ENCODE peak calls at places on chromosomes 6 and 20, in ten cellular contexts. C, N, Q, Y, M, D, K, V, P and L are unnamed samples.

GRCh38 chr20:59149678-59150504 is 13.7 kb upstream of the ZNF831 start:
- DNase-seq in C (no peak), N (no peak), Q (no peak), Y (no peak), M (no peak), D (no peak), K (no peak), V (no peak), P (no peak), L (no peak)

GRCh38 chr6:52162940-52163908 is 23.0 kb upstream of the IL17A start:
- DNase-seq in C (no peak), N (peak), Q (peak), Y (peak), M (no peak), D (peak), K (peak), V (no peak), P (no peak), L (peak)

GRCh38 chr6:71388068-71388744 is 99.6 kb downstream of the OGFRL1 start:
- DNase-seq in C (no peak), N (no peak), Q (no peak), Y (no peak), M (no peak), D (no peak), K (no peak), V (no peak), P (no peak), L (no peak)

GRCh38 chr6:136526196-136526930 is 23.9 kb downstream of the MAP7 start:
- DNase-seq in C (no peak), N (peak), Q (peak), Y (peak), M (peak), D (no peak), K (peak), V (no peak), P (peak), L (peak)

GRCh38 chr6:130671119-130672104 is 155.8 kb upstream of the SMLR1 start:
- DNase-seq in C (no peak), N (no peak), Q (peak), Y (no peak), M (no peak), D (no peak), K (no peak), V (no peak), P (no peak), L (no peak)

GRCh38 chr6:159045826-159046225 is 1.0 kb upstream of the TAGAP start:
- DNase-seq in C (no peak), N (no peak), Q (no peak), Y (no peak), M (no peak), D (no peak), K (no peak), V (no peak), P (no peak), L (no peak)

GRCh38 chr6:138719011-138719635 is 54.4 kb upstream of the CCDC28A start:
- DNase-seq in C (no peak), N (no peak), Q (peak), Y (peak), M (no peak), D (no peak), K (no peak), V (no peak), P (no peak), L (no peak)

GRCh38 chr20:10992776-10993175 is 319.0 kb upstream of the JAG1 start:
- DNase-seq in C (no peak), N (no peak), Q (peak), Y (no peak), M (no peak), D (no peak), K (no peak), V (no peak), P (no peak), L (no peak)

GRCh38 chr6:153392156-153392555 is 261.1 kb upstream of the RGS17 start:
- DNase-seq in C (no peak), N (no peak), Q (no peak), Y (no peak), M (no peak), D (no peak), K (no peak), V (no peak), P (no peak), L (no peak)

GRCh38 chr6:129889580-129889979 is 28.5 kb upstream of the TMEM244 start:
- DNase-seq in C (no peak), N (no peak), Q (peak), Y (peak), M (no peak), D (no peak), K (no peak), V (no peak), P (no peak), L (no peak)

GRCh38 chr6:167571550-167571949 is 246.7 kb downstream of the TTLL2 start:
- DNase-seq in C (peak), N (no peak), Q (no peak), Y (no peak), M (no peak), D (no peak), K (no peak), V (no peak), P (no peak), L (no peak)

GRCh38 chr20:44309763-44310663 is 989 bp downstream of the FITM2 start:
- DNase-seq in C (no peak), N (no peak), Q (peak), Y (peak), M (peak), D (no peak), K (no peak), V (no peak), P (no peak), L (peak)

GRCh38 chr20:4544765-4545164 is 176.9 kb upstream of the PRND start:
- DNase-seq in C (no peak), N (no peak), Q (peak), Y (no peak), M (no peak), D (no peak), K (no peak), V (no peak), P (no peak), L (no peak)

GRCh38 chr6:48151142-48151541 is 40.1 kb upstream of the PTCHD4 start:
- DNase-seq in C (no peak), N (no peak), Q (no peak), Y (no peak), M (no peak), D (no peak), K (no peak), V (no peak), P (no peak), L (no peak)

GRCh38 chr6:30883476-30883742 is 910 bp upstream of the DDR1 start:
- DNase-seq in C (no peak), N (no peak), Q (no peak), Y (no peak), M (no peak), D (no peak), K (no peak), V (no peak), P (no peak), L (no peak)

GRCh38 chr20:10492065-10492464 is 57.0 kb downstream of the SLX4IP start:
- DNase-seq in C (no peak), N (no peak), Q (peak), Y (no peak), M (no peak), D (no peak), K (no peak), V (no peak), P (no peak), L (no peak)

GRCh38 chr20:20780127-20780822 is 67.8 kb upstream of the RALGAPA2 start:
- DNase-seq in C (peak), N (peak), Q (no peak), Y (no peak), M (peak), D (no peak), K (no peak), V (peak), P (peak), L (peak)

GRCh38 chr6:44702292-44702691 is 314.8 kb downstream of the CDC5L start:
- DNase-seq in C (no peak), N (no peak), Q (no peak), Y (no peak), M (no peak), D (no peak), K (no peak), V (no peak), P (no peak), L (no peak)

GRCh38 chr6:30508890-30509736 is 19.8 kb downstream of the HLA-E start:
- DNase-seq in C (no peak), N (no peak), Q (peak), Y (peak), M (no peak), D (no peak), K (no peak), V (no peak), P (no peak), L (no peak)

GRCh38 chr20:52150440-52151258 is 40.9 kb downstream of the ZFP64 start:
- DNase-seq in C (no peak), N (peak), Q (peak), Y (peak), M (peak), D (peak), K (peak), V (no peak), P (peak), L (peak)

GRCh38 chr6:15922510-15923307 is 206.2 kb upstream of the MYLIP start:
- DNase-seq in C (no peak), N (peak), Q (no peak), Y (peak), M (no peak), D (no peak), K (no peak), V (no peak), P (no peak), L (no peak)

GRCh38 chr6:54085047-54085446 is 26.2 kb upstream of the MLIP start:
- DNase-seq in C (no peak), N (no peak), Q (no peak), Y (no peak), M (no peak), D (no peak), K (no peak), V (no peak), P (no peak), L (no peak)

GRCh38 chr20:32012159-32012682 is 2.0 kb downstream of the CCM2L start:
- DNase-seq in C (no peak), N (no peak), Q (no peak), Y (no peak), M (no peak), D (no peak), K (no peak), V (no peak), P (no peak), L (no peak)

GRCh38 chr6:33073431-33073871 is at the start of gene HLA-DPA1:
- DNase-seq in C (no peak), N (no peak), Q (peak), Y (no peak), M (no peak), D (peak), K (peak), V (no peak), P (no peak), L (peak)

GRCh38 chr20:49982346-49983122 is at the start of gene SNAI1:
- DNase-seq in C (peak), N (peak), Q (peak), Y (peak), M (peak), D (peak), K (peak), V (peak), P (peak), L (peak)

GRCh38 chr6:24825130-24825630 is 26.5 kb upstream of the ARMH2 start:
- DNase-seq in C (no peak), N (no peak), Q (no peak), Y (no peak), M (peak), D (no peak), K (no peak), V (no peak), P (no peak), L (no peak)

GRCh38 chr6:36028088-36028886 is 679 bp downstream of the MAPK14 start:
- DNase-seq in C (no peak), N (peak), Q (peak), Y (peak), M (peak), D (no peak), K (no peak), V (no peak), P (peak), L (peak)

GRCh38 chr6:82270791-82271392 is 23.3 kb upstream of the IBTK start:
- DNase-seq in C (no peak), N (peak), Q (peak), Y (peak), M (no peak), D (peak), K (peak), V (no peak), P (no peak), L (peak)

GRCh38 chr20:58306421-58307261 is 2.9 kb upstream of the RAB22A start:
- DNase-seq in C (no peak), N (peak), Q (peak), Y (peak), M (peak), D (no peak), K (peak), V (no peak), P (no peak), L (peak)

GRCh38 chr6:138018297-138018696 is 88.9 kb downstream of the PERP start:
- DNase-seq in C (no peak), N (peak), Q (no peak), Y (no peak), M (no peak), D (no peak), K (no peak), V (no peak), P (no peak), L (no peak)

GRCh38 chr6:147586044-147586443 is 77.6 kb downstream of the SAMD5 start:
- DNase-seq in C (no peak), N (no peak), Q (peak), Y (no peak), M (peak), D (no peak), K (no peak), V (no peak), P (peak), L (no peak)

GRCh38 chr6:126516411-126516810 is 176.5 kb downstream of the CENPW start:
- DNase-seq in C (no peak), N (no peak), Q (no peak), Y (no peak), M (no peak), D (no peak), K (no peak), V (no peak), P (no peak), L (no peak)

GRCh38 chr6:33702345-33702977 is 9.0 kb downstream of the UQCC2 start:
- DNase-seq in C (no peak), N (peak), Q (peak), Y (peak), M (peak), D (peak), K (peak), V (peak), P (no peak), L (peak)

GRCh38 chr6:151109361-151109760 is 130.4 kb upstream of the AKAP12 start:
- DNase-seq in C (no peak), N (no peak), Q (peak), Y (no peak), M (no peak), D (no peak), K (no peak), V (no peak), P (no peak), L (no peak)

GRCh38 chr20:56373942-56374341 is 15.2 kb downstream of the FAM210B start:
- DNase-seq in C (no peak), N (peak), Q (peak), Y (peak), M (no peak), D (no peak), K (no peak), V (no peak), P (no peak), L (peak)

GRCh38 chr6:32128751-32129296 is 778 bp upstream of the ATF6B start:
- DNase-seq in C (no peak), N (no peak), Q (no peak), Y (no peak), M (no peak), D (no peak), K (no peak), V (no peak), P (no peak), L (no peak)

GRCh38 chr20:25007491-25008305 is 15.1 kb upstream of the APMAP start:
- DNase-seq in C (peak), N (no peak), Q (no peak), Y (no peak), M (no peak), D (no peak), K (no peak), V (peak), P (no peak), L (no peak)

GRCh38 chr20:21102691-21103311 is 3.4 kb downstream of the LINC00237 start:
- DNase-seq in C (no peak), N (no peak), Q (peak), Y (no peak), M (peak), D (no peak), K (no peak), V (peak), P (no peak), L (peak)

GRCh38 chr6:43670623-43670986 is 17.0 kb downstream of the MRPS18A start:
- DNase-seq in C (no peak), N (no peak), Q (no peak), Y (no peak), M (no peak), D (no peak), K (no peak), V (no peak), P (no peak), L (no peak)
- TF ChIP-seq POLR2A in C (no peak), N (no peak), Q (no peak), Y (no peak), M (no peak), D (no peak), K (no peak), V (no peak), P (no peak), L (no peak)

DNA sequence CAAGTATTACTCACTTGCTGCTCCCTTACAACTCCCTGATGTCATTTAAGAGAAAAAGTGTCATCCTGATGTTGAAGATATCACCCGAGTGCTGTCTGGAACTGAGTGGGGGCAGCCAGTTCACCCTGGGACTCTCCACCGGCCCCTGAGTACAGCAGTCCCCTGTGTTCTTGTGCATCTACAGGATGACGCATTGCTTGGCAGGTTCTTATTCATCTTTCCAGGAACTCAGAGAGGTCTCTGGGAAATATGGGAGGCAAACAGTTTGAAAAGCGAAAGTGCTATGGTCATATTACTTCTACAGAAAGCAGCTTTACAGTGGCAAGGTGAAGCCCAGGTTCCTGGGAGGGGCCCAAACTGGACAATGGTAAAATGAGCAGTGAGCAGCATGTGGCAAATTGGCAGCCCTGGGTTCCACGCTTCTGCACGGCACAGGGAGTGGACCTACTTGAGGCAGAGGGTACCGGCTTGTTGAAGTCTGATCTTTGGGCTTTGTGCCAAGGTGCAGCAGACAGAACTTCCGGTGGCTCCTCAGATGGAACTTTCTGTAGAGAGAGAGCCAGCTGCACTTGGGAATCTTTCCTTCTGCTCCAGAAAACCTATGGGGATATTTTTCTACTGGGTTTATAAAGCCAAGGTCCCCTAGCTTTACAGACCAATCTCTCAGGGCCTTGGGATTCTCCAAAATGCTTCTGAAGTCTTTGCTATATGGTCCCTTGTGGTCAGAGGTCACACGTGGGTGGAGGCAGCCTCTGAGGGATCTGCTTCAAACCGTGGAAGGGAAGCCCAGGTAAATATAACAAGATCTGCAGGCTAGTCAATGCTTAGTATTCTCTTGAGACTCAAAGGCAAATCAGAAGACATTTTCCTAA is 128.3 kb downstream of the MAP3K7 start:
- DNase-seq in C (no peak), N (no peak), Q (no peak), Y (no peak), M (no peak), D (no peak), K (no peak), V (no peak), P (no peak), L (peak)
- TF ChIP-seq POLR2A in C (no peak), N (no peak), Q (no peak), Y (no peak), M (no peak), D (no peak), K (no peak), V (no peak), P (no peak), L (peak)

DNA sequence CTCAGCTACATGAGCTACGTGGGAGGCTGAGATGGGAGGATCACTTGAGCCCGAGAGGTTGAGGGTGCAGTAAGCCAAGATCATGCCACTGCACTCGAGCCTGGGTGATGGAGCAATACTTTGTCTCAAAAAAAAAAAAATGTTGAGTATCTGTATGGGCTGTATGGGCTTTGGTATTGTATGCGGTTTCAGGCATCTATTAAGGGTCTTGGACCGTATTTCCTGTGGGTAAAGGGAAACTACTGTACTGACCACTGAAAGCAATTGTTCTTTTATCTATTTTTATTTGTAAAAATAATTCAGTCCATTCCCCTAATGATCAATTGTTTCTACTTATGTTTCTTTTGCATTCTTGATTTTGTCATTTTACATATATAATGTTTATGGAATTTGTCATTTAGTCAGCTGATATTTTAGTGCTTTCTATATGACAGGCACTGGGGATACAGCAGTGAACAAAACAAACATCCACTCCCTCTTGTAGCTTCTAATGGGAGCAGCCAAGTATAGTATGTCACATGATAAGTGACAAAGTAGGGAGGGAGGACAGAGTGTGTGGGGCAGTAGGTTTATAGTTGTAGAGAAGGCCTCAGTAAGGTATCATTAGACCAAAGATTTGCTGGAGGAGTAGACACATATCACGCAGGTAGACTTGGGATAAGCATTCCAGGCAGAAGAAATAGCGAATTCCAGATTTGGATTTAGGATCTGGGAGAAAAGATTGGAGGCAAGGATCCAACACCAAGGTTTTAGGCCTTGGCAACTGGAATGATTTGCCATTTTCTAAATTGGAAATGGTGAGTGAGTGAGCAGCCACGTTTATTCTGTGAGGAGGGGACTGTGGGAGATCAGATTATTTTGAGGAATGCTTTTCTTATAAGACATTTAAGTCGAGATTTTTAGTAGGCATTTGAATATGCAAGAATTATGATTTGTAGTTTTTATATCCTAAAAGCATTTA is 6.0 kb downstream of the PCMT1 start:
- DNase-seq in C (peak), N (no peak), Q (no peak), Y (no peak), M (no peak), D (no peak), K (no peak), V (no peak), P (no peak), L (peak)
- TF ChIP-seq POLR2A in C (no peak), N (no peak), Q (no peak), Y (no peak), M (no peak), D (no peak), K (no peak), V (no peak), P (no peak), L (no peak)

GRCh38 chr20:37453288-37453687 is 67.8 kb upstream of the NNAT start:
- DNase-seq in C (no peak), N (no peak), Q (no peak), Y (no peak), M (no peak), D (no peak), K (no peak), V (no peak), P (no peak), L (no peak)
- TF ChIP-seq POLR2A in C (no peak), N (no peak), Q (no peak), Y (no peak), M (no peak), D (no peak), K (no peak), V (no peak), P (no peak), L (no peak)

DNA sequence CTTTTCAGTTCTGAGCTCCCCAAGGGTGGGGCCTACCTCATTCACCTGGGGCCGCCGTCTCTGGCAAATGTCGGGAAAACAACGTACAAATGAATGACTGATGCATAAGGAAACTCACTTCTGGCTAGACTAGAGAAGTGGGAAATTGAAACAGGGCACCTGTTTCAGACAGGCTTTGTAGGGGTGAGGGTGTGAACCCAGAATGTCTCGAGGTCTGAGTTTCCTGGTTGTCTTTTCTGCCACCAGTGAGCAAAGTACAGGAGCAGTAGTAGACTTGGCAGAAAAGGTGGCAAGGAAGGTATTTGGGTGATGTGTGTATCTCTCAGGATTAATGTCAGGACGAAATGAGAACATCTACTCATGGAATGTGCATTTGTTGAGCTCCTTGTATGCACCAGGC is 308.5 kb downstream of the CLIC5 start:
- DNase-seq in C (no peak), N (no peak), Q (no peak), Y (no peak), M (no peak), D (no peak), K (no peak), V (no peak), P (no peak), L (no peak)
- TF ChIP-seq POLR2A in C (no peak), N (no peak), Q (no peak), Y (no peak), M (no peak), D (no peak), K (no peak), V (no peak), P (no peak), L (no peak)

GRCh38 chr20:34876161-34877001 is at the start of gene ACSS2:
- DNase-seq in C (peak), N (peak), Q (peak), Y (peak), M (peak), D (peak), K (peak), V (peak), P (peak), L (peak)
- TF ChIP-seq POLR2A in C (peak), N (peak), Q (peak), Y (peak), M (peak), D (peak), K (peak), V (peak), P (peak), L (peak)